ENCODE peak calls at places on chromosomes 7 and 10, in nine cellular contexts. One of them, this sample, is unnamed.

GRCh38 chr10:16570731-16571130 is 49.1 kb upstream of the C1QL3 start:
- DNase-seq in IMR-90: no peak
- DNase-seq in H9: no peak
- DNase-seq in PC-3: no peak
- DNase-seq in H1: no peak
- DNase-seq in neuronal stem cell: no peak
- DNase-seq in astrocyte: no peak
- DNase-seq in MM.1S: peak
- DNase-seq in GM12878: peak
- DNase-seq in this sample: no peak

GRCh38 chr10:104351067-104351681 is 2.5 kb upstream of the CFAP58 start:
- DNase-seq in IMR-90: peak
- DNase-seq in H9: no peak
- DNase-seq in PC-3: peak
- DNase-seq in H1: no peak
- DNase-seq in neuronal stem cell: no peak
- DNase-seq in astrocyte: peak
- DNase-seq in MM.1S: no peak
- DNase-seq in GM12878: no peak
- DNase-seq in this sample: peak

GRCh38 chr10:29353887-29354561 is 65.2 kb downstream of the LYZL1 start:
- DNase-seq in IMR-90: no peak
- DNase-seq in H9: no peak
- DNase-seq in PC-3: no peak
- DNase-seq in H1: no peak
- DNase-seq in neuronal stem cell: no peak
- DNase-seq in astrocyte: no peak
- DNase-seq in MM.1S: no peak
- DNase-seq in GM12878: no peak
- DNase-seq in this sample: no peak

GRCh38 chr10:10589540-10589939 is 428.1 kb upstream of the CELF2 start:
- DNase-seq in IMR-90: peak
- DNase-seq in H9: no peak
- DNase-seq in PC-3: peak
- DNase-seq in H1: no peak
- DNase-seq in neuronal stem cell: no peak
- DNase-seq in astrocyte: peak
- DNase-seq in MM.1S: no peak
- DNase-seq in GM12878: no peak
- DNase-seq in this sample: no peak

GRCh38 chr7:79531116-79531515 is 77.6 kb upstream of the MAGI2 start:
- DNase-seq in IMR-90: no peak
- DNase-seq in H9: no peak
- DNase-seq in PC-3: no peak
- DNase-seq in H1: no peak
- DNase-seq in neuronal stem cell: no peak
- DNase-seq in astrocyte: no peak
- DNase-seq in MM.1S: no peak
- DNase-seq in GM12878: no peak
- DNase-seq in this sample: no peak

GRCh38 chr10:63421591-63421990 is 44.2 kb downstream of the JMJD1C start:
- DNase-seq in IMR-90: no peak
- DNase-seq in H9: no peak
- DNase-seq in PC-3: no peak
- DNase-seq in H1: no peak
- DNase-seq in neuronal stem cell: no peak
- DNase-seq in astrocyte: no peak
- DNase-seq in MM.1S: peak
- DNase-seq in GM12878: peak
- DNase-seq in this sample: no peak

GRCh38 chr7:51325937-51326336 is 9.3 kb upstream of the COBL start:
- DNase-seq in IMR-90: no peak
- DNase-seq in H9: no peak
- DNase-seq in PC-3: no peak
- DNase-seq in H1: peak
- DNase-seq in neuronal stem cell: no peak
- DNase-seq in astrocyte: no peak
- DNase-seq in MM.1S: no peak
- DNase-seq in GM12878: no peak
- DNase-seq in this sample: no peak

GRCh38 chr10:78578929-78579328 is 489.8 kb upstream of the ZMIZ1 start:
- DNase-seq in IMR-90: peak
- DNase-seq in H9: no peak
- DNase-seq in PC-3: peak
- DNase-seq in H1: no peak
- DNase-seq in neuronal stem cell: no peak
- DNase-seq in astrocyte: peak
- DNase-seq in MM.1S: no peak
- DNase-seq in GM12878: peak
- DNase-seq in this sample: peak

GRCh38 chr10:110893559-110894179 is 21.9 kb downstream of the PDCD4 start:
- DNase-seq in IMR-90: peak
- DNase-seq in H9: no peak
- DNase-seq in PC-3: peak
- DNase-seq in H1: no peak
- DNase-seq in neuronal stem cell: no peak
- DNase-seq in astrocyte: peak
- DNase-seq in MM.1S: peak
- DNase-seq in GM12878: no peak
- DNase-seq in this sample: peak

GRCh38 chr7:140084972-140085371 is 22.2 kb upstream of the PARP12 start:
- DNase-seq in IMR-90: no peak
- DNase-seq in H9: no peak
- DNase-seq in PC-3: no peak
- DNase-seq in H1: no peak
- DNase-seq in neuronal stem cell: no peak
- DNase-seq in astrocyte: no peak
- DNase-seq in MM.1S: no peak
- DNase-seq in GM12878: peak
- DNase-seq in this sample: no peak

GRCh38 chr7:94179466-94179865 is 175.3 kb upstream of the BET1 start:
- DNase-seq in IMR-90: no peak
- DNase-seq in H9: no peak
- DNase-seq in PC-3: no peak
- DNase-seq in H1: no peak
- DNase-seq in neuronal stem cell: no peak
- DNase-seq in astrocyte: peak
- DNase-seq in MM.1S: no peak
- DNase-seq in GM12878: no peak
- DNase-seq in this sample: no peak

GRCh38 chr7:94182066-94182465 is 177.9 kb upstream of the BET1 start:
- DNase-seq in IMR-90: peak
- DNase-seq in H9: no peak
- DNase-seq in PC-3: peak
- DNase-seq in H1: no peak
- DNase-seq in neuronal stem cell: no peak
- DNase-seq in astrocyte: peak
- DNase-seq in MM.1S: no peak
- DNase-seq in GM12878: no peak
- DNase-seq in this sample: peak

GRCh38 chr7:94182721-94183120 is 178.6 kb upstream of the BET1 start:
- DNase-seq in IMR-90: no peak
- DNase-seq in H9: no peak
- DNase-seq in PC-3: no peak
- DNase-seq in H1: no peak
- DNase-seq in neuronal stem cell: no peak
- DNase-seq in astrocyte: no peak
- DNase-seq in MM.1S: no peak
- DNase-seq in GM12878: no peak
- DNase-seq in this sample: no peak

GRCh38 chr7:94188350-94188749 is 184.2 kb upstream of the BET1 start:
- DNase-seq in IMR-90: no peak
- DNase-seq in H9: no peak
- DNase-seq in PC-3: no peak
- DNase-seq in H1: no peak
- DNase-seq in neuronal stem cell: no peak
- DNase-seq in astrocyte: no peak
- DNase-seq in MM.1S: no peak
- DNase-seq in GM12878: no peak
- DNase-seq in this sample: no peak

DNA sequence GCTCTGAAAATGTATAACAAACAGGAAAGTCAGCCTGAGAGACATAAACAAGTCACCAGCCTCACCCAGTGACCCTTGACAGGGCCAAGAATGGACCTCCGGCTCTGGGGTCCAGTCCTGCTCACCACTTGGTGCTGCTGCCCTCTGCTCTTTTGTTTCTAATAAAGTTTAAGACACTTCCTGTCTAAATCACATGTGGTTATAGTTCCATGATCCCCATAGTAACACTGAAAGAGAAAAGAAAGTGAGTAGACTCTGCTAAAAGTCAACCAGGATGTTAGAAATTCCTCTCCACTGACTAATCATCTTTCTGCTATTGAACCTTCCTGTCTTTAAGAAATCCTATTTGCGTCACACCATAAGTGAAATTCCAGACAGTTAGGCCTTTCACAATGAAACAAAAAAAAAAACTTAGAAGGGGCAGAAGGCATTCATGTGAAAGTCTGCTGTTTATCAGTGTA is 179.2 kb upstream of the BET1 start:
- DNase-seq in IMR-90: peak
- DNase-seq in H9: no peak
- DNase-seq in PC-3: peak
- DNase-seq in H1: no peak
- DNase-seq in neuronal stem cell: peak
- DNase-seq in astrocyte: peak
- DNase-seq in MM.1S: peak
- DNase-seq in GM12878: no peak
- DNase-seq in this sample: peak
- H3K9ac ChIP-seq in IMR-90: peak
- H3K9ac ChIP-seq in H9: no peak
- H3K9ac ChIP-seq in PC-3: peak
- H3K9ac ChIP-seq in H1: no peak
- H3K9ac ChIP-seq in neuronal stem cell: no peak
- H3K9ac ChIP-seq in astrocyte: peak
- H3K9ac ChIP-seq in MM.1S: no peak
- H3K9ac ChIP-seq in GM12878: no peak
- H3K9ac ChIP-seq in this sample: peak

DNA sequence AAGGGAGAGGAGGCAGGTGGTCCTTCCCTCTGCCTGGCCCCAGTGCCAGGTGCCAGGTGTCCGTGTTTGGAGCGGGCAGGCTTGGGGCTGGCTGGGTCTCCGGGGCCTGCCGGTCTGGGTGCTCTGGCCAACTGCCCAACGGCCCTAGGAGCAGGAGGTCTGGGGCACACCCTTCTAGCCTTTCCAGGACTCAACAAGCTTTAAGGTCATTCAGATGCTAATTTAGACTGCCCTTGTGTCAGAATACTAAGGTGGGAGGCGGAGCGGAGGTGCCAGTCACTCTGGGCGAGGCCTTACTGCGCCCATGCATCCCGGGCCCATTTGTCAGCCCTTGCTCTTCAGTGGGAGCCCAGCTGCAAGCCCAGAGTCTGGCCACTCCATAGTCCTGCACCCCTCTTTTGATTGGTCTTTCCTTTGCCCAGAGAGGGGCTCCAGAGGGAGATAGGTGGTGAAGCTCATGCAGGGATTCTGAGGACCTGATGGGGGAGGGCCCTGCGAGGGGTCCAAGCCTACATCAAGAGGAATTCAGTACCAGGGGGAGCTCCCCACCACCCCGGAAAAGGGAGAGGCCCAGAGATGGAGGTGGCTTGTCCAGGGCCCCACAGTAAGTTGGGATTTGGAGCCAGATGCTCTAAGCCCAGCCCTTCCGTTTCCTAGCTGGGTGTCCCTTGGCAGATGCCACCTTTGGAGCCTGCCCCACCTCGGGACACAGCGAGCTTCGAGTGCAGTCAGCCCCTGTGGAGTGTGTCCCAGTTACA is 1.3 kb downstream of the PGAM2 start:
- DNase-seq in IMR-90: no peak
- DNase-seq in H9: peak
- DNase-seq in PC-3: no peak
- DNase-seq in H1: peak
- DNase-seq in neuronal stem cell: no peak
- DNase-seq in astrocyte: no peak
- DNase-seq in MM.1S: no peak
- DNase-seq in GM12878: no peak
- DNase-seq in this sample: no peak
- H2AFZ ChIP-seq in IMR-90: no peak
- H2AFZ ChIP-seq in H9: no peak
- H2AFZ ChIP-seq in PC-3: no peak
- H2AFZ ChIP-seq in H1: no peak
- H2AFZ ChIP-seq in neuronal stem cell: no peak
- H2AFZ ChIP-seq in astrocyte: no peak
- H2AFZ ChIP-seq in MM.1S: no peak
- H2AFZ ChIP-seq in GM12878: no peak
- H2AFZ ChIP-seq in this sample: no peak

DNA sequence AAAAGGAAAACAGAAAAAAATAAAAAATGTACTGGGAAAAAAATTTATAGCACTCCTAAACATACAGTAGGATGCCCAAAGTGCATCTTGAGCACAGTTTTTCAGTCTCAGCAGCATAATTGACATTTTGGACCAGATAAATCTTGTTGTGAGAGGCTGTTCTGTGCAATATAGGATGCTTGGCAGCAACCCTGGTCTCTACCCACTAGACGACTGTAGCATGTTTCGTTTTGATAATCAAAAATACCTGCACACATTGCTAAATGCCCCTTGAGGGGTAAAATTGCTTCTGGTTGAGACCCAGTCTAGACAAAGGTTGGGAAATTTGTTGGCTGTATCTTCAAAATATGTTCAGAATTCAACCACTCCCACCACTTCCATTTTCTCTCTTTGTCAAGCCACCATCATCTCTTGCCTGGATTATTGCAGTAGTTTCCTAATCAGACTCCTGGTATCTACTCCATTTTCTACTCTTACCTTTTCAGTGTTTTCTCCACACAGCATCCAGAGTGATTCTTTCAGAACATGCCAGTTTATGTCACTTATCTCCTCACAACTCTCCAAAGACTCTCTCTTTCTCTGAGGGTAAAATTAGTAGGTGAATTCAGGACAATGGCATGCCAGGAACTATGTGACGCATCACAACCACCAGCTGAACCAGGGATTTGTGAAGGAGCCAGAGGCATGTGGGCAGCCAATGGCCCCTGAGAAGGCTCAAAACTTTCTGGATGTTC is 91.4 kb downstream of the GPR85 start:
- DNase-seq in IMR-90: peak
- DNase-seq in H9: no peak
- DNase-seq in PC-3: peak
- DNase-seq in H1: no peak
- DNase-seq in neuronal stem cell: no peak
- DNase-seq in astrocyte: peak
- DNase-seq in MM.1S: no peak
- DNase-seq in GM12878: no peak
- DNase-seq in this sample: peak
- H3K9ac ChIP-seq in IMR-90: no peak
- H3K9ac ChIP-seq in H9: no peak
- H3K9ac ChIP-seq in PC-3: no peak
- H3K9ac ChIP-seq in H1: no peak
- H3K9ac ChIP-seq in neuronal stem cell: no peak
- H3K9ac ChIP-seq in astrocyte: peak
- H3K9ac ChIP-seq in MM.1S: no peak
- H3K9ac ChIP-seq in GM12878: no peak
- H3K9ac ChIP-seq in this sample: no peak

DNA sequence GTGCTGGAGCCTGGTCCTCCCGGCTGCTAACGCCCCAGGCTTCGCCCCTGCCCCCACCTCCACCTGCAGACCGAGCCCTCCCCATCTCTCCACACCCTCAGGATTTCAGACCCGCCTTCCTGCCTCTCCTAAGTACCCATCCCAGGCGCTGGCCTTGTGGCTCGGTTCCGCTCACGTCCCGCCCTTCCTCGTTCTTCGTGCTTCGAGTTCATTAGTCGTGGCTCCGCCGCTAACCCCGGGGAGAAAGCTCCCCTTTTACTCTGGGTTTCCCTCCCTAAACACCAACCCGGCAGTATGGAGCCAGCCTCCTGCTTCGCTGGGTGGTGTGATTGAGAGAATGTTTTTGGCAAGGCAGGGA is 11.2 kb downstream of the EMX2 start:
- DNase-seq in IMR-90: no peak
- DNase-seq in H9: no peak
- DNase-seq in PC-3: no peak
- DNase-seq in H1: no peak
- DNase-seq in neuronal stem cell: no peak
- DNase-seq in astrocyte: no peak
- DNase-seq in MM.1S: no peak
- DNase-seq in GM12878: no peak
- DNase-seq in this sample: no peak
- H2AFZ ChIP-seq in IMR-90: no peak
- H2AFZ ChIP-seq in H9: no peak
- H2AFZ ChIP-seq in PC-3: no peak
- H2AFZ ChIP-seq in H1: no peak
- H2AFZ ChIP-seq in neuronal stem cell: no peak
- H2AFZ ChIP-seq in astrocyte: no peak
- H2AFZ ChIP-seq in MM.1S: no peak
- H2AFZ ChIP-seq in GM12878: no peak
- H2AFZ ChIP-seq in this sample: no peak

This sample was measured in mammary epithelial cell.